ENCODE peak calls at places on chromosomes 5 and 9, in ten cellular contexts. J is stomach, B is psoas muscle, H is cardiac muscle cell, F is OCI-LY7, I is fibroblast of lung, V is colonic mucosa, U is body of pancreas, X is endodermal cell, C is heart left ventricle. K is an unnamed sample.

GRCh38 chr9:3906437-3907213 is 380.8 kb upstream of the RFX3 start:
- DNase-seq in F (no peak), H (no peak), U (no peak), V (no peak), C (no peak), X (no peak), I (peak; percentile 77), J (no peak), B (no peak), K (peak; percentile 88)

GRCh38 chr9:127767909-127768331 is 10.5 kb downstream of the SH2D3C start:
- DNase-seq in X (peak; percentile 71), V (no peak), I (no peak), F (no peak), B (no peak), H (no peak), C (peak; percentile 64), U (no peak), J (no peak), K (no peak)

GRCh38 chr9:76586555-76587314 is 127.8 kb downstream of the GCNT1 start:
- DNase-seq in U (no peak), I (no peak), C (no peak), V (peak; percentile 45), X (no peak), H (no peak), B (no peak), J (no peak), F (no peak), K (no peak)

GRCh38 chr9:16870606-16871357 is at the start of gene BNC2:
- DNase-seq in H (peak; percentile 64), B (peak; percentile 82), X (peak; percentile 89), I (peak; percentile 71), C (peak; percentile 41), U (no peak), F (no peak), J (no peak), V (peak; percentile 31), K (peak; percentile 39)

GRCh38 chr9:89380437-89381307 is 62.4 kb downstream of the SECISBP2 start:
- DNase-seq in V (no peak), U (no peak), C (no peak), J (no peak), I (no peak), F (no peak), X (no peak), B (peak; percentile 49), H (peak; percentile 29), K (no peak)

GRCh38 chr5:177429248-177430045 is 3.0 kb downstream of the GRK6 start:
- DNase-seq in C (peak; percentile 80), F (peak; percentile 82), V (peak; percentile 57), H (no peak), I (no peak), J (peak; percentile 60), X (peak; percentile 43), U (peak; percentile 24), B (peak; percentile 80), K (no peak)

GRCh38 chr9:110615526-110615925 is 36.0 kb upstream of the SVEP1 start:
- DNase-seq in B (no peak), V (no peak), C (no peak), J (no peak), U (no peak), X (no peak), H (no peak), F (no peak), I (no peak), K (no peak)

GRCh38 chr9:120901704-120902103 is 24.7 kb upstream of the PHF19 start:
- DNase-seq in U (no peak), J (no peak), I (no peak), X (no peak), F (peak; percentile 75), C (no peak), B (no peak), V (no peak), H (no peak), K (no peak)

GRCh38 chr9:129803679-129804065 is 688 bp downstream of the TOR1B start:
- DNase-seq in F (no peak), H (no peak), I (no peak), J (no peak), B (no peak), V (peak; percentile 53), C (no peak), X (no peak), U (no peak), K (no peak)

GRCh38 chr5:157913575-157913974 is 54.6 kb upstream of the CLINT1 start:
- DNase-seq in V (no peak), B (no peak), I (no peak), H (no peak), J (no peak), C (no peak), F (peak; percentile 52), U (no peak), X (peak; percentile 68), K (no peak)

GRCh38 chr5:170070556-170071412 is 34.9 kb upstream of the FOXI1 start:
- DNase-seq in J (no peak), C (no peak), B (no peak), I (peak; percentile 54), V (peak; percentile 23), X (peak; percentile 89), F (peak; percentile 15), U (peak; percentile 20), H (peak; percentile 82), K (peak; percentile 30)

GRCh38 chr5:174325441-174325840 is 279.9 kb downstream of the NSG2 start:
- DNase-seq in F (no peak), I (no peak), V (no peak), B (no peak), J (no peak), H (no peak), U (no peak), C (no peak), X (no peak), K (no peak)

GRCh38 chr5:9621379-9621903 is 8.7 kb downstream of the TAS2R1 start:
- DNase-seq in V (no peak), F (no peak), C (no peak), X (no peak), B (no peak), H (peak; percentile 54), I (peak; percentile 6), J (no peak), U (no peak), K (no peak)

GRCh38 chr9:34430843-34431437 is 27.4 kb downstream of the FAM219A start:
- DNase-seq in B (peak; percentile 93), J (peak; percentile 57), X (peak; percentile 89), F (peak; percentile 39), V (peak; percentile 32), C (peak; percentile 84), I (peak; percentile 84), H (peak; percentile 88), U (peak; percentile 48), K (peak; percentile 65)

DNA sequence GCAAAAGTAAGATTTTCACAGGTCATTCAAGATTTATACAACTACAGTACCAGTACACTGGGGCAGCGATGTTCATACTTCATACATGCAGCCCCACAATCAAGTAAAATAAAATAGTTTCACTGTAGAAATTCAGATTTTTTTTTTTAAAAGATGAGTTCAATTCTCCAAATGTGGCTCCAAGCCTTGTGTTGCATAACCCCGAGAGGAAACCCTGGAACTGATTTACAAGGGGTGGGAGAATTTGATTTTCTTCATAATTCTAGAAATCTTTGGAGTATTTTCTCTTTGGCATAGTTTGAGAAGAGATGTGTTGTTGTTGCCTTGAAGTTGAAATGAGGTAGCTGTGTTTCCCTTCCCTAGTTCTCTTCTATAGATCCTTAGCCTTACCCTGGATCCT is 3.0 kb downstream of the RHOBTB3 start:
- DNase-seq in X (no peak), H (no peak), C (no peak), I (peak; percentile 37), J (no peak), U (no peak), F (no peak), B (no peak), V (no peak), K (no peak)
- H3K36me3 ChIP-seq in X (peaks cover 74% of the 10 kb centered on the region), H (peaks cover 31% of the 10 kb centered on the region), C (no peaks in the 10 kb centered on the region), I (peaks cover 9% of the 10 kb centered on the region), J (no peaks in the 10 kb centered on the region), U (no peaks in the 10 kb centered on the region), F (no peaks in the 10 kb centered on the region), B (peaks cover 33% of the 10 kb centered on the region), V (no peaks in the 10 kb centered on the region), K (no peaks in the 10 kb centered on the region)

DNA sequence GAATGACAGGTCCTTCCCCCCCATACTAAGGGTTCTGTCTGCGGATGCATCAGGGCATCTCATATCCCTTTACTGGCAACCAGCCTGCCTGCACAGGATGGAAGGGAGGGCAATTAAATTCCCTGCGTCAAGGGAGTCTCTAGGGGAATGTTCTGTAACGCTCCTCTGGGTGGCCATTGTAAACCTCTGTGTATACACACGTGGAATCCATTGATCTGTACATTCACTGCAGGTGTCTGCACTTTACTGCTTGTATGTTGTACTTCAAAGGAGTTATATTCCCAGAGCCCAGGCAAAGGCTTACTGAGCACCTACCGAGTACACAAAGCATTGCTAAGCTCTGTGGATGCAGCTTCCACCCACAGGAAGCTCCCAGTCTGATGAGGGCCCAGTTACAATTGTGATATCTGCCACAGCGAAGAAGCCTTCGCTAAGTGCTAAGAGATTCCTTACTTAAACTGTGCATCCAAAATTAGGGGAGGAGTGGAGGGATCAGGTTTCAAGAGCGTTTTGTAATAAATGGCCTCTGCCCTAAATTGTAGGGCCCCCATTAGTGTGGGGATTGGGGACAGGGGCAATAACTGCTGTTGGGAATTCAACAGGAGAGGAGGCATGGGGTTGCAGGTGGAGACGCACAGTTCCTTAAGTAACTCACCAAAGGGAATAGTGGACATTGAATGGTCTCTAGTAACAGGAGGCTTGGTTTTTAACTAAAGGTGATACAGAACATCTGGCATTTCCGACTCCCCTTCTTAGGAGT is 1.5 kb upstream of the RETREG1 start:
- DNase-seq in U (no peak), V (peak; percentile 21), B (no peak), I (no peak), H (no peak), C (peak; percentile 38), F (no peak), J (no peak), X (peak; percentile 43), K (no peak)
- H3K4me3 ChIP-seq in U (no peak overlapping the region), V (no peak overlapping the region), B (no peak overlapping the region), I (no peak overlapping the region), H (no peak overlapping the region), C (no peak overlapping the region), F (no peak overlapping the region), J (no peak overlapping the region), X (no peak overlapping the region), K (no peak overlapping the region)

DNA sequence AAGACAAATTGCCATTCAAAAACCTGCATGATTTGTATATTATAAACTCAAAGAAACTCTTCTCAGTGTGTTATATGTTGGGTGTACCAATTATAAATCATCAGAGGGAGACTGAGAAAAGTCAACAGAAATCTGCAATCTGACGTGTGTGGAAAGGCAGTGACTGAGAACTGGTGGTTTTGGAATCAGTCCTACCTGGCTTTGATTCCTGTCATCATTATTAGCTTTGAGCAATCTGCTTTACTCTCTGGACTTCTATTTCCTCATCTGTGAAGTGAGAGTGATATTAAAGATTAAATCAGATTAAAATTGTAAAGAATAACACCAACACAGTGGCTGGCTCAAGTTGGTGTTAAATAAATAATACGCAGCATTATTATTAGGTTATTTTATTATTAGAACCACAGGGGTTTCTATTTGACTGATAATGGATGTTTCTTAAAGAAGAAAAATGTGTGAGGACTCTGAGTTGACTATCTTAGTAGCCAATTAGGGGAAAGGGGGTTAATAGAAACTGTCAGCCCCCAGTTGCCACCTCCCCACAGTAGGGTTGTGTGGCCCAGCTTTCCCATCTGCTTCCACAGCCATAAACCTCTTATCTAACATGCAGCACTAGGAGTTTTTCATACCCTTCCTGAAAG is 59.6 kb downstream of the SNCAIP start:
- DNase-seq in J (no peak), B (no peak), X (no peak), I (no peak), U (no peak), H (no peak), V (no peak), F (no peak), C (no peak), K (no peak)
- TF ChIP-seq CTCF in J (no peak), B (no peak), X (no peak), I (no peak), U (no peak), H (no peak), V (no peak), F (no peak), C (no peak), K (no peak)

GRCh38 chr5:88786789-88787188 is 96.2 kb downstream of the MEF2C start:
- DNase-seq in X (no peak), H (no peak), I (no peak), C (no peak), U (no peak), B (no peak), F (no peak), J (no peak), V (no peak), K (no peak)
- H3K36me3 ChIP-seq in X (no peaks in the 10 kb centered on the region), H (peaks cover 6% of the 10 kb centered on the region), I (no peaks in the 10 kb centered on the region), C (no peaks in the 10 kb centered on the region), U (no peaks in the 10 kb centered on the region), B (peaks cover 8% of the 10 kb centered on the region), F (no peaks in the 10 kb centered on the region), J (no peaks in the 10 kb centered on the region), V (no peaks in the 10 kb centered on the region), K (no peaks in the 10 kb centered on the region)

K was measured in PC-3.